ENCODE peak calls at places on chromosomes 3 and 15, in seven cellular contexts. One of them, this sample, is unnamed.

GRCh38 chr3:48999085-48999858 is 7.9 kb upstream of the WDR6 start:
- DNase-seq in naive thymus-derived CD4-positive, alpha-beta T cell: no peak
- DNase-seq in fibroblast of lung: no peak
- DNase-seq in neuronal stem cell: no peak
- DNase-seq in CD8-positive, alpha-beta memory T cell: no peak
- DNase-seq in aorta: no peak
- DNase-seq in astrocyte: no peak
- DNase-seq in this sample: peak; percentile 27

GRCh38 chr3:10933470-10933957 is 59.0 kb upstream of the SLC6A1 start:
- DNase-seq in naive thymus-derived CD4-positive, alpha-beta T cell: no peak
- DNase-seq in fibroblast of lung: no peak
- DNase-seq in neuronal stem cell: no peak
- DNase-seq in CD8-positive, alpha-beta memory T cell: no peak
- DNase-seq in aorta: peak; percentile 25
- DNase-seq in astrocyte: no peak
- DNase-seq in this sample: peak; percentile 18

GRCh38 chr3:195013411-195013810 is 257.5 kb downstream of the XXYLT1 start:
- DNase-seq in naive thymus-derived CD4-positive, alpha-beta T cell: no peak
- DNase-seq in fibroblast of lung: no peak
- DNase-seq in neuronal stem cell: no peak
- DNase-seq in CD8-positive, alpha-beta memory T cell: no peak
- DNase-seq in aorta: no peak
- DNase-seq in astrocyte: no peak
- DNase-seq in this sample: no peak

GRCh38 chr3:6608843-6609242 is 252.1 kb upstream of the GRM7 start:
- DNase-seq in naive thymus-derived CD4-positive, alpha-beta T cell: no peak
- DNase-seq in fibroblast of lung: no peak
- DNase-seq in neuronal stem cell: no peak
- DNase-seq in CD8-positive, alpha-beta memory T cell: no peak
- DNase-seq in aorta: no peak
- DNase-seq in astrocyte: no peak
- DNase-seq in this sample: no peak

GRCh38 chr3:13063225-13063624 is 10.0 kb downstream of the IQSEC1 start:
- DNase-seq in naive thymus-derived CD4-positive, alpha-beta T cell: no peak
- DNase-seq in fibroblast of lung: no peak
- DNase-seq in neuronal stem cell: no peak
- DNase-seq in CD8-positive, alpha-beta memory T cell: no peak
- DNase-seq in aorta: no peak
- DNase-seq in astrocyte: no peak
- DNase-seq in this sample: no peak

GRCh38 chr3:4821975-4822374 is 157.3 kb upstream of the BHLHE40 start:
- DNase-seq in naive thymus-derived CD4-positive, alpha-beta T cell: peak; percentile 86
- DNase-seq in fibroblast of lung: no peak
- DNase-seq in neuronal stem cell: no peak
- DNase-seq in CD8-positive, alpha-beta memory T cell: peak; percentile 91
- DNase-seq in aorta: peak; percentile 52
- DNase-seq in astrocyte: no peak
- DNase-seq in this sample: peak; percentile 78

GRCh38 chr3:108513961-108514360 is 3.6 kb upstream of the MYH15 start:
- DNase-seq in naive thymus-derived CD4-positive, alpha-beta T cell: no peak
- DNase-seq in fibroblast of lung: peak; percentile 4
- DNase-seq in neuronal stem cell: no peak
- DNase-seq in CD8-positive, alpha-beta memory T cell: no peak
- DNase-seq in aorta: no peak
- DNase-seq in astrocyte: no peak
- DNase-seq in this sample: no peak

GRCh38 chr15:68352401-68353062 is 75.0 kb downstream of the FEM1B start:
- DNase-seq in naive thymus-derived CD4-positive, alpha-beta T cell: peak; percentile 10
- DNase-seq in fibroblast of lung: peak; percentile 96
- DNase-seq in neuronal stem cell: no peak
- DNase-seq in CD8-positive, alpha-beta memory T cell: no peak
- DNase-seq in aorta: peak; percentile 91
- DNase-seq in astrocyte: peak; percentile 96
- DNase-seq in this sample: no peak

GRCh38 chr15:65275728-65276126 is 11.0 kb downstream of the PARP16 start:
- DNase-seq in naive thymus-derived CD4-positive, alpha-beta T cell: no peak
- DNase-seq in fibroblast of lung: peak; percentile 59
- DNase-seq in neuronal stem cell: no peak
- DNase-seq in CD8-positive, alpha-beta memory T cell: no peak
- DNase-seq in aorta: no peak
- DNase-seq in astrocyte: peak; percentile 47
- DNase-seq in this sample: no peak

GRCh38 chr15:70974004-70974832 is 81.6 kb downstream of the LRRC49 start:
- DNase-seq in naive thymus-derived CD4-positive, alpha-beta T cell: no peak
- DNase-seq in fibroblast of lung: peak; percentile 58
- DNase-seq in neuronal stem cell: no peak
- DNase-seq in CD8-positive, alpha-beta memory T cell: no peak
- DNase-seq in aorta: no peak
- DNase-seq in astrocyte: peak; percentile 54
- DNase-seq in this sample: no peak

GRCh38 chr15:38842991-38843610 is 278.5 kb upstream of the RASGRP1 start:
- DNase-seq in naive thymus-derived CD4-positive, alpha-beta T cell: no peak
- DNase-seq in fibroblast of lung: no peak
- DNase-seq in neuronal stem cell: no peak
- DNase-seq in CD8-positive, alpha-beta memory T cell: no peak
- DNase-seq in aorta: no peak
- DNase-seq in astrocyte: no peak
- DNase-seq in this sample: no peak

GRCh38 chr3:186319988-186320387 is 42.0 kb downstream of the DGKG start:
- DNase-seq in naive thymus-derived CD4-positive, alpha-beta T cell: no peak
- DNase-seq in fibroblast of lung: no peak
- DNase-seq in neuronal stem cell: no peak
- DNase-seq in CD8-positive, alpha-beta memory T cell: no peak
- DNase-seq in aorta: no peak
- DNase-seq in astrocyte: peak; percentile 41
- DNase-seq in this sample: no peak

GRCh38 chr3:153624310-153625030 is 462.4 kb downstream of the RAP2B start:
- DNase-seq in naive thymus-derived CD4-positive, alpha-beta T cell: peak; percentile 74
- DNase-seq in fibroblast of lung: no peak
- DNase-seq in neuronal stem cell: no peak
- DNase-seq in CD8-positive, alpha-beta memory T cell: peak; percentile 56
- DNase-seq in aorta: no peak
- DNase-seq in astrocyte: no peak
- DNase-seq in this sample: no peak

GRCh38 chr3:97914390-97914789 is 57.8 kb downstream of the RIOX2 start:
- DNase-seq in naive thymus-derived CD4-positive, alpha-beta T cell: no peak
- DNase-seq in fibroblast of lung: peak; percentile 31
- DNase-seq in neuronal stem cell: no peak
- DNase-seq in CD8-positive, alpha-beta memory T cell: no peak
- DNase-seq in aorta: no peak
- DNase-seq in astrocyte: peak; percentile 10
- DNase-seq in this sample: no peak

GRCh38 chr3:146747928-146748327 is 142.8 kb upstream of the PLSCR5 start:
- DNase-seq in naive thymus-derived CD4-positive, alpha-beta T cell: no peak
- DNase-seq in fibroblast of lung: peak; percentile 21
- DNase-seq in neuronal stem cell: no peak
- DNase-seq in CD8-positive, alpha-beta memory T cell: no peak
- DNase-seq in aorta: no peak
- DNase-seq in astrocyte: peak; percentile 16
- DNase-seq in this sample: no peak

GRCh38 chr3:42961633-42962032 is 17.5 kb upstream of the GASK1A start:
- DNase-seq in naive thymus-derived CD4-positive, alpha-beta T cell: peak; percentile 41
- DNase-seq in fibroblast of lung: peak; percentile 34
- DNase-seq in neuronal stem cell: peak; percentile 51
- DNase-seq in CD8-positive, alpha-beta memory T cell: peak; percentile 14
- DNase-seq in aorta: no peak
- DNase-seq in astrocyte: peak; percentile 16
- DNase-seq in this sample: no peak

GRCh38 chr3:73143821-73144237 is 82.4 kb downstream of the EBLN2 start:
- DNase-seq in naive thymus-derived CD4-positive, alpha-beta T cell: no peak
- DNase-seq in fibroblast of lung: peak; percentile 72
- DNase-seq in neuronal stem cell: no peak
- DNase-seq in CD8-positive, alpha-beta memory T cell: no peak
- DNase-seq in aorta: no peak
- DNase-seq in astrocyte: peak; percentile 72
- DNase-seq in this sample: no peak

GRCh38 chr3:7484636-7485035 is 623.7 kb downstream of the GRM7 start:
- DNase-seq in naive thymus-derived CD4-positive, alpha-beta T cell: no peak
- DNase-seq in fibroblast of lung: peak; percentile 82
- DNase-seq in neuronal stem cell: no peak
- DNase-seq in CD8-positive, alpha-beta memory T cell: no peak
- DNase-seq in aorta: no peak
- DNase-seq in astrocyte: peak; percentile 79
- DNase-seq in this sample: no peak

GRCh38 chr3:157159037-157159761 is 748 bp downstream of the CCNL1 start:
- DNase-seq in naive thymus-derived CD4-positive, alpha-beta T cell: peak; percentile 89
- DNase-seq in fibroblast of lung: peak; percentile 51
- DNase-seq in neuronal stem cell: peak; percentile 49
- DNase-seq in CD8-positive, alpha-beta memory T cell: peak; percentile 83
- DNase-seq in aorta: peak; percentile 75
- DNase-seq in astrocyte: peak; percentile 36
- DNase-seq in this sample: peak; percentile 84

GRCh38 chr15:66965201-66965900 is 100.1 kb upstream of the SMAD3 start:
- DNase-seq in naive thymus-derived CD4-positive, alpha-beta T cell: no peak
- DNase-seq in fibroblast of lung: no peak
- DNase-seq in neuronal stem cell: no peak
- DNase-seq in CD8-positive, alpha-beta memory T cell: no peak
- DNase-seq in aorta: no peak
- DNase-seq in astrocyte: no peak
- DNase-seq in this sample: no peak

GRCh38 chr15:66963710-66964109 is 101.7 kb upstream of the SMAD3 start:
- DNase-seq in naive thymus-derived CD4-positive, alpha-beta T cell: no peak
- DNase-seq in fibroblast of lung: peak; percentile 17
- DNase-seq in neuronal stem cell: no peak
- DNase-seq in CD8-positive, alpha-beta memory T cell: no peak
- DNase-seq in aorta: no peak
- DNase-seq in astrocyte: no peak
- DNase-seq in this sample: no peak

GRCh38 chr15:66964791-66965190 is 100.6 kb upstream of the SMAD3 start:
- DNase-seq in naive thymus-derived CD4-positive, alpha-beta T cell: no peak
- DNase-seq in fibroblast of lung: no peak
- DNase-seq in neuronal stem cell: no peak
- DNase-seq in CD8-positive, alpha-beta memory T cell: no peak
- DNase-seq in aorta: no peak
- DNase-seq in astrocyte: no peak
- DNase-seq in this sample: no peak

GRCh38 chr15:66964111-66964738 is 101.2 kb upstream of the SMAD3 start:
- DNase-seq in naive thymus-derived CD4-positive, alpha-beta T cell: no peak
- DNase-seq in fibroblast of lung: no peak
- DNase-seq in neuronal stem cell: no peak
- DNase-seq in CD8-positive, alpha-beta memory T cell: no peak
- DNase-seq in aorta: no peak
- DNase-seq in astrocyte: no peak
- DNase-seq in this sample: no peak

GRCh38 chr15:66966256-66966655 is 99.1 kb upstream of the SMAD3 start:
- DNase-seq in naive thymus-derived CD4-positive, alpha-beta T cell: peak; percentile 8
- DNase-seq in fibroblast of lung: no peak
- DNase-seq in neuronal stem cell: no peak
- DNase-seq in CD8-positive, alpha-beta memory T cell: no peak
- DNase-seq in aorta: no peak
- DNase-seq in astrocyte: no peak
- DNase-seq in this sample: no peak
- H3K4me1 ChIP-seq in naive thymus-derived CD4-positive, alpha-beta T cell: no peaks in the 10 kb centered on the region
- H3K4me1 ChIP-seq in fibroblast of lung: no peaks in the 10 kb centered on the region
- H3K4me1 ChIP-seq in neuronal stem cell: no peaks in the 10 kb centered on the region
- H3K4me1 ChIP-seq in CD8-positive, alpha-beta memory T cell: no peaks in the 10 kb centered on the region
- H3K4me1 ChIP-seq in aorta: no peaks in the 10 kb centered on the region
- H3K4me1 ChIP-seq in astrocyte: no peaks in the 10 kb centered on the region
- H3K4me1 ChIP-seq in this sample: no peaks in the 10 kb centered on the region

GRCh38 chr15:62455441-62455921 is 290.4 kb upstream of the C2CD4B start:
- DNase-seq in naive thymus-derived CD4-positive, alpha-beta T cell: no peak
- DNase-seq in fibroblast of lung: peak; percentile 52
- DNase-seq in neuronal stem cell: no peak
- DNase-seq in CD8-positive, alpha-beta memory T cell: no peak
- DNase-seq in aorta: no peak
- DNase-seq in astrocyte: peak; percentile 33
- DNase-seq in this sample: no peak

GRCh38 chr15:62454567-62455172 is 289.6 kb upstream of the C2CD4B start:
- DNase-seq in naive thymus-derived CD4-positive, alpha-beta T cell: no peak
- DNase-seq in fibroblast of lung: peak; percentile 72
- DNase-seq in neuronal stem cell: no peak
- DNase-seq in CD8-positive, alpha-beta memory T cell: no peak
- DNase-seq in aorta: no peak
- DNase-seq in astrocyte: peak; percentile 61
- DNase-seq in this sample: no peak

GRCh38 chr15:62459875-62460274 is 294.8 kb upstream of the C2CD4B start:
- DNase-seq in naive thymus-derived CD4-positive, alpha-beta T cell: no peak
- DNase-seq in fibroblast of lung: no peak
- DNase-seq in neuronal stem cell: no peak
- DNase-seq in CD8-positive, alpha-beta memory T cell: no peak
- DNase-seq in aorta: no peak
- DNase-seq in astrocyte: no peak
- DNase-seq in this sample: no peak

GRCh38 chr15:62456011-62456920 is 291.2 kb upstream of the C2CD4B start:
- DNase-seq in naive thymus-derived CD4-positive, alpha-beta T cell: no peak
- DNase-seq in fibroblast of lung: peak; percentile 63
- DNase-seq in neuronal stem cell: no peak
- DNase-seq in CD8-positive, alpha-beta memory T cell: no peak
- DNase-seq in aorta: no peak
- DNase-seq in astrocyte: peak; percentile 57
- DNase-seq in this sample: no peak

DNA sequence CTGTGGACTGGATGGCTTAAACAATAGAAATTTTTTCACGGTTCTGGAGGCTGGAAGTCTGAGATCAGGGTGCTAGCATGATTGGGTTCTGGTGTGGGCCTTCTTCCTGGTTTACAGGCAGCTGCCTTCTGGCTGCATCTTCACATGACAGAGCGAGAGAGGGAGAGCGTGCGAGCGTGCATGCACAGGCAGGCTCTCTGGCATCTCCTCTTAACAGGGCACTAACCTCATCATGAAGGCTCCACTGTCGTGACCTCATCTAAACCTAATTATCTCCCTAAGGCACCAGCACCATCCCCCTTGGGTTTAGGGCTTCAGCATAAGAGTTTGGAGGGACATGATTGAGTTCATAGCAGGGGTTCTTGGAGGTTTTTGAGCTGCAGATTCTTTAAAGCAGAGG is 292.0 kb upstream of the C2CD4B start:
- DNase-seq in naive thymus-derived CD4-positive, alpha-beta T cell: no peak
- DNase-seq in fibroblast of lung: no peak
- DNase-seq in neuronal stem cell: no peak
- DNase-seq in CD8-positive, alpha-beta memory T cell: no peak
- DNase-seq in aorta: no peak
- DNase-seq in astrocyte: no peak
- DNase-seq in this sample: no peak
- H3K4me3 ChIP-seq in naive thymus-derived CD4-positive, alpha-beta T cell: no peak overlapping the region
- H3K4me3 ChIP-seq in fibroblast of lung: no peak overlapping the region
- H3K4me3 ChIP-seq in neuronal stem cell: no peak overlapping the region
- H3K4me3 ChIP-seq in CD8-positive, alpha-beta memory T cell: no peak overlapping the region
- H3K4me3 ChIP-seq in aorta: no peak overlapping the region
- H3K4me3 ChIP-seq in astrocyte: no peak overlapping the region
- H3K4me3 ChIP-seq in this sample: no peak overlapping the region

GRCh38 chr3:184238246-184238818 is 8.9 kb downstream of the VWA5B2 start:
- DNase-seq in naive thymus-derived CD4-positive, alpha-beta T cell: no peak
- DNase-seq in fibroblast of lung: no peak
- DNase-seq in neuronal stem cell: no peak
- DNase-seq in CD8-positive, alpha-beta memory T cell: no peak
- DNase-seq in aorta: peak; percentile 35
- DNase-seq in astrocyte: no peak
- DNase-seq in this sample: no peak
- H3K9me3 ChIP-seq in naive thymus-derived CD4-positive, alpha-beta T cell: no peaks in the 10 kb centered on the region
- H3K9me3 ChIP-seq in fibroblast of lung: no peaks in the 10 kb centered on the region
- H3K9me3 ChIP-seq in neuronal stem cell: no peaks in the 10 kb centered on the region
- H3K9me3 ChIP-seq in CD8-positive, alpha-beta memory T cell: no peaks in the 10 kb centered on the region
- H3K9me3 ChIP-seq in aorta: no peaks in the 10 kb centered on the region
- H3K9me3 ChIP-seq in astrocyte: no peaks in the 10 kb centered on the region
- H3K9me3 ChIP-seq in this sample: no peaks in the 10 kb centered on the region

DNA sequence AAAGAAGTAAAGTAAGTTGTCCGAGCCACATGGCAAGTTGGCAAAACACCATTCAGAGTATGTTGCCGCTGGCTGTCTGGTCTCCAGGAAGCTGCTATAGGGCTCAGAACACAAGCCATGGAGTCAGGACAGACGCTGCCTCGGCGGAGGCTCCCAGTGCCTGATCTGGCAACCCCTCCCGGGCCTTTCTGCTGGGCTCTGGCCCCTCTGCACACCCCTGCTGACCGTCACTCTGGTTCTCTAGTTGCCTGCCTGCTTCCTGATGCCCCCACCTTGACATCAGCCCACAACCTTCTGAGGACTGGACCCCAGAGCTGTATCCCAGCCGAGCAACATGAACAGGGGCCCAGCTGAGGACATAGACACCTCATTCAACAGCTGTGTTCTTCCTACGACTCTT is 39.1 kb downstream of the MGLL start:
- DNase-seq in naive thymus-derived CD4-positive, alpha-beta T cell: no peak
- DNase-seq in fibroblast of lung: no peak
- DNase-seq in neuronal stem cell: no peak
- DNase-seq in CD8-positive, alpha-beta memory T cell: no peak
- DNase-seq in aorta: no peak
- DNase-seq in astrocyte: no peak
- DNase-seq in this sample: peak; percentile 46
- H3K4me1 ChIP-seq in naive thymus-derived CD4-positive, alpha-beta T cell: no peaks in the 10 kb centered on the region
- H3K4me1 ChIP-seq in fibroblast of lung: peaks cover 41% of the 10 kb centered on the region
- H3K4me1 ChIP-seq in neuronal stem cell: no peaks in the 10 kb centered on the region
- H3K4me1 ChIP-seq in CD8-positive, alpha-beta memory T cell: no peaks in the 10 kb centered on the region
- H3K4me1 ChIP-seq in aorta: no peaks in the 10 kb centered on the region
- H3K4me1 ChIP-seq in astrocyte: peaks cover 20% of the 10 kb centered on the region
- H3K4me1 ChIP-seq in this sample: peaks cover 15% of the 10 kb centered on the region